ENCODE peak calls at places on chromosomes 5 and 9, in four cellular contexts. J is A549, V is IMR-90, Q is neuronal stem cell. N is an unnamed sample. For H3K4me1, the result is how much of the 10 kb centered on the place peaks cover.

GRCh38 chr9:80707120-80707519 is 982.2 kb downstream of the TLE1 start:
- DNase-seq in J (no peak), V (peak), Q (no peak), N (no peak)

GRCh38 chr5:141734501-141735231 is 52.6 kb upstream of the ARAP3 start:
- DNase-seq in V (peak), Q (peak), J (peak), N (peak)

GRCh38 chr5:154860123-154860522 is 1.7 kb downstream of the CNOT8 start:
- DNase-seq in J (no peak), V (peak), Q (no peak), N (peak)

GRCh38 chr9:126699401-126699851 is 85.7 kb downstream of the LMX1B start:
- DNase-seq in J (no peak), V (no peak), Q (no peak), N (no peak)

GRCh38 chr9:117744856-117745389 is 40.7 kb downstream of the TLR4 start:
- DNase-seq in V (no peak), J (no peak), Q (peak), N (no peak)

GRCh38 chr5:114412509-114413171 is 50.8 kb downstream of the KCNN2 start:
- DNase-seq in Q (no peak), J (no peak), V (peak), N (no peak)

GRCh38 chr5:137320056-137321045 is 178.8 kb downstream of the SPOCK1 start:
- DNase-seq in J (peak), Q (peak), V (peak), N (peak)

GRCh38 chr9:79977510-79978197 is 405.9 kb downstream of the TLE4 start:
- DNase-seq in V (no peak), Q (no peak), J (no peak), N (no peak)

GRCh38 chr9:86601697-86602096 is 247.5 kb upstream of the TUT7 start:
- DNase-seq in V (peak), J (no peak), Q (no peak), N (no peak)

GRCh38 chr5:96527826-96528225 is 94.8 kb upstream of the PCSK1 start:
- DNase-seq in V (no peak), Q (no peak), J (no peak), N (no peak)

GRCh38 chr5:181203093-181203711 is 1.8 kb downstream of the TRIM7 start:
- DNase-seq in Q (no peak), V (peak), J (no peak), N (no peak)

GRCh38 chr5:9440517-9440916 is 105.4 kb downstream of the SEMA5A start:
- DNase-seq in Q (no peak), J (no peak), V (peak), N (no peak)

GRCh38 chr5:158364367-158364766 is 505.4 kb upstream of the CLINT1 start:
- DNase-seq in V (no peak), J (no peak), Q (no peak), N (no peak)

DNA sequence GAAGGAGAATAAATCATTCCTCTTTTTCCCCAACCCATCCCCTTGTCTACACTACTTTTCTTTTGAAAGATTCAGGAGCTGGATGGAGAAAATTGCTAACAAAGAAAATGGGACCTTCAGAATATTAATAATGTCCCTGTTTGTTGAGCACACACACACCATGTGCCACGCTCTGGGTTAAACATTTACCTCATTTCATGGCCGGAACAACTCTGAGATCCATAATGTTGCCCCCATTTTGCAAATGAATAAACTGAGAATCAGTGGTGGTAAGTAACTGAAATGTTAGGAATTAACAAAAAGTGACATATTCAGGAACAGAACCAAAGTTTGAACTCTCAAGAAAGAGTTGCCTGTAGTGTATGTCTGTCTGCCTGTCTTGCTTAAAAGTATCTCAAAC is 51.5 kb upstream of the SMAD5 start:
- DNase-seq in V (no peak), Q (no peak), J (no peak), N (no peak)
- H3K27ac ChIP-seq in V (no peak), Q (no peak), J (peak), N (no peak)

GRCh38 chr5:135490245-135491037 is 38.3 kb upstream of the TIFAB start:
- DNase-seq in V (no peak), Q (no peak), J (no peak), N (no peak)
- H3K4me1 ChIP-seq in V (under half), Q (under half), J (under half), N (under half)

GRCh38 chr5:145937432-145938250 is 1.3 kb downstream of the SH3RF2 start:
- DNase-seq in Q (no peak), V (peak), J (peak), N (no peak)
- H3K27ac ChIP-seq in Q (no peak), V (no peak), J (peak), N (no peak)

DNA sequence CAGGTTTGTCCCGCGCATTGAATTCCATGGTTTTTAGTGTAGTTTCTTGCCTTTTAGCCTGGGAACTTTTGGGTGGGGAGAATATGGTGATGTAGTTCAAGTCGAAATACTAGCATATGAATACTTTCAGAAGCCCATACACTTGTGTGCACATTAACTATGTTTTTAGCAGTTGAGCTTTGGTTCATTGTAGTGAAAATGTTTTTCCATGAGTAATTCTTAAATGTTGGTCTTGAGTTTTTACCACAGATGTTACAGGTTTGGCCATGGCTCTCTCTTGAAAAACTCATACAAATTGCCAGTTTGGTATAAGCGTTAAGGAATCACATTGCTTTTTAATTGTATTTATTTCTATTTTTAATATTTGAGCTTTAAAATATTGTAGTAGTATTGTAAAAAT is 45.6 kb downstream of the TRIO start:
- DNase-seq in V (no peak), J (no peak), Q (no peak), N (no peak)
- H3K4me1 ChIP-seq in V (under half), J (half or more), Q (under half), N (under half)

DNA sequence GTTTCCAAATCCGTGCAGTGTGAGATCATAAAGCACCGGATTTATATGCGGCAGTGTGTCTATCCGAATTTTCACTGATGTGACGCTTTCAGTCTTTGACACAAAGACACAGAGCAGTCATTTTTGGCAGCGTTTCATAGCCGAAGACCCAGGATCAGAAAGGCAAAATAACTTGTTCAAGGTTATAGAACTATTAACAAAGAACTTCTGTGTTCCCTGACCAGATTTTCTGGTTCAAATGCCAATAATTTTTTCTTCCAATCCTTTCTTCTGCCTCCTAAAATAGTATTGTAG is 1.1 kb upstream of the MARCHF11 start:
- DNase-seq in V (no peak), Q (no peak), J (no peak), N (no peak)
- H3K27ac ChIP-seq in V (no peak), Q (no peak), J (no peak), N (no peak)

GRCh38 chr5:81717815-81718214 is 33.1 kb downstream of the SSBP2 start:
- DNase-seq in J (no peak), Q (no peak), V (peak), N (no peak)

GRCh38 chr5:81718300-81718699 is 32.6 kb downstream of the SSBP2 start:
- DNase-seq in Q (no peak), J (no peak), V (no peak), N (peak)

GRCh38 chr5:81719743-81720142 is 31.2 kb downstream of the SSBP2 start:
- DNase-seq in J (no peak), Q (no peak), V (no peak), N (no peak)

GRCh38 chr5:81721049-81721448 is 29.8 kb downstream of the SSBP2 start:
- DNase-seq in J (no peak), Q (no peak), V (no peak), N (no peak)

DNA sequence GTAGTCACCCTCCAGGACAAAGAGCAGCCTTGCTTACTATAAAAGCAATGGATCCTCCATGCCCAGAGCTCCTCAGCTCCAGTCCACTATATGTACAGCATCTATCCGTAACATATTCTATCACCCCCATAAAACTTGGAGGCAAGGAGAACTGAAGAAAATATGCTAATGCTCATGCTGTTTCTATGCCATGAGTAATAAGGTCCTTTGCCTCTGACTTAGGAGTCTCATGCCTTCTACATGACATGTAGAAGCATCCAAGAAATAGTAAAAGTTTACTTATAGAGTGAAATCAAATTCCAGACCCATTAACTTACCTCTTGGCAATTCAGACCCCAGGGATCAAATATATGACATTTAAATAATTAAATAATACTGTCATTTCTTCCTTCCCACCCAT is 33.7 kb downstream of the SSBP2 start:
- DNase-seq in V (peak), J (no peak), Q (no peak), N (no peak)
- H3K4me1 ChIP-seq in V (under half), J (under half), Q (under half), N (half or more)

GRCh38 chr5:139880416-139881144 is 85.0 kb downstream of the PSD2 start:
- DNase-seq in Q (no peak), V (no peak), J (no peak), N (no peak)

GRCh38 chr5:139882961-139883539 is 87.4 kb downstream of the PSD2 start:
- DNase-seq in V (no peak), Q (no peak), J (no peak), N (no peak)

GRCh38 chr5:139878093-139878492 is 82.5 kb downstream of the PSD2 start:
- DNase-seq in V (no peak), Q (no peak), J (no peak), N (no peak)

GRCh38 chr5:139884144-139884543 is 88.5 kb downstream of the PSD2 start:
- DNase-seq in J (no peak), Q (no peak), V (no peak), N (no peak)

DNA sequence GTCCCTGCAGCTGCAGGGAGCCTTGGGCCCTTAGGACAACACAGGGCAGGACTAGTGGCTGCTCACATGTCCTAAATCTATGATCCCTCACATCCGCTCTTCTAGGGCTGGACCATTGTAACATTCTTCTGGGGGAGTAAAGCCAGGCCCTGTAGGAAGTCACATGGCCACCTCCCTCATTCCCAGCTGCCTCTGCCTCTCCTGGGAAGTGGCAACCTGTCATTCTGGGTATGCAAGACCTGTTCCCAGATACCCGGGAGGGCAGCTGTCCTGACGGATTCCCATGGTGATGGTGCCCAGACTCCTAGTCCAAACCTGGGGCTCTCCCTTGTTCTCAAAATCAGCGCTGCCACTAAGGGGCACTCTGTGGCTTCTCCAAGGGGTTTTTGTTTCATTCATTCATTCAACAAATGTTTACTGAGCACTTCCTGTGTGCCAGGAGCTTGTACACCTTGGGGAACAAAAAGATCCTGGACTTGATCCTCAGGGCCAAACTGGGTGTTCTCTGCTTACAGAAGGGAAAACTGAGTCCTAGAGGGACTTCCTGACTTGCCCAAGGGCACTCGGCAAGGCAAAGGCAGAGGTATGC is 85.6 kb downstream of the PSD2 start:
- DNase-seq in J (no peak), Q (no peak), V (no peak), N (no peak)
- H3K27ac ChIP-seq in J (no peak), Q (no peak), V (no peak), N (no peak)

DNA sequence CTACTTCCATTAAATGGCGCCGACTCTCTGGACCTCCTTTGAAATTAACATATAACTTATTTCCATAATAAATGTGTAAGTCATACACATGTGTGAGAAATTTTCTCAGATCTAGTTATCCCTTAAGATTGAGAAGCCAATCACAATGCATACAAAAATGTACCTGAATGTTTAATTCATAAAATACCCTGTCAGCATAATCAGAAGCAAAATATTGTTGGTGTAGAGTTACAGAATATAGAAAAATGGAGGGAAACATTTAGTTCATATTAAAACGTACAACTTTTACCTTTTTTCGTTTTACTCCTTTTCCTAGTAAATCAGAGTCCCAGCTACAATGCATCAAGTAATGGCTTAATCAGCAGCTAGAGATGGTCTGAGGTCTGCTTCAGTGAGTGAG is 81.7 kb downstream of the ANXA1 start:
- DNase-seq in J (no peak), V (no peak), Q (no peak), N (no peak)
- H3K4me1 ChIP-seq in J (under half), V (under half), Q (under half), N (under half)

DNA sequence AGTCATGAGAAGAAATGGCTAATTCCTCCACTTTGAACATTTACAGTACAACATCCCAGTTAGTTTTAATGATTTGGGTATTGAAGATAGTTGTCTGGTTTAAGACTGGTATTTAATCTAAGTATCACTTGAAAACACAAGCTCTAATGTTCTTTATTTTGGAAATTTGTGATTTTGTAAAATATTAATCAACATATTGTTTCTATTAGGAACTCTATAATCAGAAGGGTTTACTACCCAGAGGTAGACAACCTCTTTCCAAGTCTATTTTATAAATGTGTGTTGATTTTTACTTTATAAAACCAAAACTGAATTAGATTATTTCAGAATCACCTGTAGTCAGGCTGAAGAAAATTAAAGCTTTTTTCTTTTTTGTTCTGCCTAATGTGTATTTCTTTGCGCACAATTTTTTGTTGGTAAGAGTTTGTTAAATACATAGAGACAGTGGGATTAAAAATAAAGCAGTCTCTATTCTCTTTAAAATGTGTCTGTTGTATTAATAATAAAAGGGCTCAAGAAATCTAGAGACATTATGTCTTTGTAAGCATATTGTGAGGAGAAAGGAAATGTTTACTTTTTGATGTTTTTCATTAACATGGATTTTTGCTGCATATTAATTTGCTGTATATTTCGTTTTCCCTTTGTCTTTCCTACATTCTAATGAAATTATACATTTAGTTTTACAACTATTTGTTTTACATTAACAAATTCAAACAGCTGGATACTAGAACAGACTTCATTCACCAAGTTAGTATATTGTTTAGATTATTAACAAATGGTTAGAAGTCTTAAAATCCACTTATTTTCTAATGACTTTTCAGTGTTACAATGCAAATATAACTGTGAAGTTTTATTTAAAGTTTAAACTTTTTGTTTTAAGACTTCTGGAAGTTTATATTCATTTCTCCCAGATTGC is 3.8 kb upstream of the PURA start:
- DNase-seq in V (no peak), Q (no peak), J (no peak), N (no peak)
- H3K27ac ChIP-seq in V (no peak), Q (no peak), J (no peak), N (no peak)

GRCh38 chr5:132413567-132413966 is 44.1 kb downstream of the SLC22A5 start:
- DNase-seq in V (no peak), J (no peak), Q (no peak), N (no peak)

GRCh38 chr5:132408456-132408855 is 38.9 kb downstream of the SLC22A5 start:
- DNase-seq in V (no peak), Q (no peak), J (no peak), N (peak)

GRCh38 chr5:132408965-132409364 is 39.5 kb downstream of the SLC22A5 start:
- DNase-seq in J (no peak), V (no peak), Q (no peak), N (no peak)

GRCh38 chr5:132410451-132411381 is 41.2 kb downstream of the SLC22A5 start:
- DNase-seq in V (peak), Q (peak), J (peak), N (peak)

GRCh38 chr5:132411382-132411925 is 41.9 kb downstream of the SLC22A5 start:
- DNase-seq in Q (no peak), J (no peak), V (no peak), N (peak)
- H3K4me1 ChIP-seq in Q (under half), J (under half), V (under half), N (half or more)